ENCODE peak calls at places on chromosomes 7 and 10, in eight cellular contexts. Z, F, E, K, N, R, V and S are unnamed samples.

GRCh38 chr7:12357508-12357907 is 46.2 kb downstream of the VWDE start:
- DNase-seq in Z (no peak), F (no peak), E (no peak), K (no peak), N (no peak), R (no peak), V (no peak), S (no peak)

GRCh38 chr10:103765981-103766380 is 89.4 kb downstream of the SH3PXD2A start:
- DNase-seq in Z (peak), F (peak), E (peak), K (peak), N (no peak), R (peak), V (no peak), S (no peak)

GRCh38 chr10:97185326-97186058 is at the start of gene SLIT1:
- DNase-seq in Z (no peak), F (no peak), E (no peak), K (no peak), N (no peak), R (peak), V (no peak), S (no peak)

GRCh38 chr10:52212062-52212461 is 102.0 kb upstream of the DKK1 start:
- DNase-seq in Z (no peak), F (no peak), E (no peak), K (no peak), N (peak), R (no peak), V (no peak), S (no peak)

GRCh38 chr10:92208736-92209135 is 82.1 kb downstream of the CPEB3 start:
- DNase-seq in Z (no peak), F (no peak), E (no peak), K (no peak), N (peak), R (peak), V (no peak), S (no peak)

GRCh38 chr10:119412244-119412750 is 130.2 kb downstream of the RGS10 start:
- DNase-seq in Z (no peak), F (no peak), E (no peak), K (no peak), N (peak), R (peak), V (no peak), S (no peak)

GRCh38 chr7:151336027-151336720 is 5.4 kb upstream of the NUB1 start:
- DNase-seq in Z (no peak), F (no peak), E (no peak), K (no peak), N (no peak), R (no peak), V (no peak), S (no peak)

GRCh38 chr10:87845624-87846377 is 17.5 kb downstream of the KLLN start:
- DNase-seq in Z (no peak), F (peak), E (no peak), K (no peak), N (peak), R (no peak), V (no peak), S (no peak)

GRCh38 chr10:125149278-125150047 is 10.9 kb downstream of the CTBP2 start:
- DNase-seq in Z (no peak), F (peak), E (no peak), K (no peak), N (peak), R (peak), V (no peak), S (no peak)

GRCh38 chr7:37181550-37181932 is 267.1 kb downstream of the ELMO1 start:
- DNase-seq in Z (no peak), F (no peak), E (no peak), K (no peak), N (no peak), R (no peak), V (no peak), S (no peak)

GRCh38 chr10:131418686-131419085 is 107.2 kb upstream of the TCERG1L start:
- DNase-seq in Z (no peak), F (no peak), E (no peak), K (no peak), N (no peak), R (no peak), V (no peak), S (no peak)

GRCh38 chr10:128499956-128500355 is 373.7 kb upstream of the MKI67 start:
- DNase-seq in Z (no peak), F (no peak), E (no peak), K (no peak), N (no peak), R (no peak), V (no peak), S (no peak)

GRCh38 chr7:143334244-143334643 is 18.3 kb downstream of the CLCN1 start:
- DNase-seq in Z (no peak), F (no peak), E (no peak), K (no peak), N (no peak), R (no peak), V (no peak), S (no peak)

GRCh38 chr10:122323941-122324675 is 50.4 kb upstream of the PLEKHA1 start:
- DNase-seq in Z (no peak), F (peak), E (no peak), K (no peak), N (peak), R (no peak), V (no peak), S (no peak)

GRCh38 chr7:151181011-151181431 is 6.0 kb downstream of the ASB10 start:
- DNase-seq in Z (no peak), F (no peak), E (no peak), K (no peak), N (no peak), R (no peak), V (no peak), S (peak)

GRCh38 chr10:79400567-79401004 is 44.8 kb downstream of the ZCCHC24 start:
- DNase-seq in Z (peak), F (peak), E (peak), K (no peak), N (no peak), R (peak), V (peak), S (no peak)

GRCh38 chr7:37050801-37051200 is 326.5 kb upstream of the AOAH start:
- DNase-seq in Z (no peak), F (no peak), E (no peak), K (no peak), N (no peak), R (no peak), V (no peak), S (no peak)

GRCh38 chr10:131655101-131655849 is 245.5 kb upstream of the PPP2R2D start:
- DNase-seq in Z (no peak), F (peak), E (no peak), K (no peak), N (no peak), R (peak), V (no peak), S (no peak)

GRCh38 chr7:98357751-98358161 is 43.1 kb downstream of the BAIAP2L1 start:
- DNase-seq in Z (no peak), F (peak), E (no peak), K (no peak), N (peak), R (peak), V (no peak), S (no peak)

GRCh38 chr10:49167629-49168540 is 20.3 kb downstream of the TMEM273 start:
- DNase-seq in Z (no peak), F (no peak), E (no peak), K (no peak), N (no peak), R (no peak), V (no peak), S (no peak)

GRCh38 chr7:20220824-20221547 is 3.8 kb upstream of the MACC1 start:
- DNase-seq in Z (no peak), F (peak), E (no peak), K (no peak), N (peak), R (no peak), V (no peak), S (no peak)

GRCh38 chr10:79320785-79321493 is 26.3 kb upstream of the PPIF start:
- DNase-seq in Z (no peak), F (peak), E (no peak), K (no peak), N (peak), R (no peak), V (no peak), S (no peak)

GRCh38 chr7:157730614-157731013 is 393.8 kb downstream of the DNAJB6 start:
- DNase-seq in Z (no peak), F (no peak), E (no peak), K (no peak), N (no peak), R (no peak), V (no peak), S (no peak)

GRCh38 chr10:103069453-103070331 is 123.4 kb downstream of the NT5C2 start:
- DNase-seq in Z (peak), F (peak), E (peak), K (peak), N (peak), R (peak), V (peak), S (peak)

GRCh38 chr10:117768333-117769045 is 225.9 kb downstream of the EMX2 start:
- DNase-seq in Z (no peak), F (no peak), E (no peak), K (no peak), N (no peak), R (no peak), V (no peak), S (no peak)

GRCh38 chr10:79132681-79133381 is 64.1 kb downstream of the ZMIZ1 start:
- DNase-seq in Z (no peak), F (no peak), E (no peak), K (no peak), N (no peak), R (no peak), V (no peak), S (no peak)

GRCh38 chr7:137755846-137756685 is 90.7 kb downstream of the DGKI start:
- DNase-seq in Z (no peak), F (no peak), E (no peak), K (no peak), N (no peak), R (no peak), V (no peak), S (no peak)

GRCh38 chr7:1411414-1411813 is 47.9 kb downstream of the MICALL2 start:
- DNase-seq in Z (no peak), F (no peak), E (no peak), K (no peak), N (no peak), R (no peak), V (no peak), S (no peak)

GRCh38 chr7:4172883-4173282 is 509.2 kb upstream of the FOXK1 start:
- DNase-seq in Z (no peak), F (no peak), E (no peak), K (no peak), N (no peak), R (no peak), V (no peak), S (no peak)

GRCh38 chr10:54441286-54441685 is 359.7 kb downstream of the PCDH15 start:
- DNase-seq in Z (no peak), F (no peak), E (no peak), K (no peak), N (no peak), R (peak), V (no peak), S (no peak)

GRCh38 chr10:21953585-21954057 is 49.9 kb downstream of the DNAJC1 start:
- DNase-seq in Z (no peak), F (peak), E (no peak), K (no peak), N (peak), R (no peak), V (no peak), S (no peak)

GRCh38 chr10:63430091-63430998 is 35.4 kb downstream of the JMJD1C start:
- DNase-seq in Z (no peak), F (peak), E (no peak), K (no peak), N (peak), R (no peak), V (no peak), S (no peak)

GRCh38 chr10:505459-505858 is 184.0 kb downstream of the DIP2C start:
- DNase-seq in Z (no peak), F (no peak), E (no peak), K (no peak), N (no peak), R (no peak), V (no peak), S (no peak)

GRCh38 chr7:69868921-69869320 is 270.6 kb downstream of the AUTS2 start:
- DNase-seq in Z (no peak), F (no peak), E (no peak), K (no peak), N (no peak), R (no peak), V (no peak), S (no peak)

GRCh38 chr10:102394079-102394800 is 1.3 kb upstream of the NFKB2 start:
- DNase-seq in Z (peak), F (peak), E (peak), K (peak), N (peak), R (peak), V (peak), S (peak)

GRCh38 chr7:26337232-26337865 is 45.7 kb downstream of the SNX10 start:
- DNase-seq in Z (no peak), F (no peak), E (no peak), K (no peak), N (no peak), R (no peak), V (no peak), S (no peak)

GRCh38 chr10:130018253-130018652 is 54.2 kb upstream of the EBF3 start:
- DNase-seq in Z (no peak), F (peak), E (no peak), K (no peak), N (peak), R (no peak), V (no peak), S (no peak)

GRCh38 chr10:3400368-3400767 is 227.8 kb upstream of the PITRM1 start:
- DNase-seq in Z (no peak), F (no peak), E (no peak), K (no peak), N (peak), R (no peak), V (no peak), S (no peak)

GRCh38 chr7:127674361-127674760 is 22.4 kb downstream of the SND1 start:
- DNase-seq in Z (no peak), F (no peak), E (no peak), K (no peak), N (peak), R (no peak), V (no peak), S (no peak)